ENCODE peak calls at places on chromosomes 5 and 9, in ten cellular contexts. M, W, A, C, L, H, F, I, X and R are unnamed samples.
A peak's percentile ranks its signal among the peaks of the same experiment; 100 is the strongest.

GRCh38 chr5:132429451-132430440 is 60.2 kb downstream of the SLC22A5 start:
- DNase-seq in I (no peak), H (no peak), M (no peak), A (no peak), X (no peak), F (no peak), C (no peak), L (peak; percentile 5), W (no peak), R (no peak)

GRCh38 chr9:131641618-131642495 is 96.5 kb downstream of the PRRT1B start:
- DNase-seq in I (no peak), M (no peak), A (peak; percentile 76), H (no peak), W (no peak), C (no peak), L (no peak), X (peak; percentile 73), F (peak; percentile 68), R (no peak)

GRCh38 chr5:95599252-95599651 is 20.6 kb upstream of the GPR150 start:
- DNase-seq in W (no peak), I (no peak), C (no peak), L (no peak), F (no peak), M (no peak), H (no peak), A (no peak), X (no peak), R (no peak)

GRCh38 chr5:171162602-171163001 is 146.4 kb upstream of the TLX3 start:
- DNase-seq in H (peak; percentile 25), C (no peak), W (no peak), A (no peak), L (no peak), I (peak; percentile 18), M (peak; percentile 65), F (no peak), X (no peak), R (no peak)

GRCh38 chr5:65722575-65723424 is 795 bp downstream of the NLN start:
- DNase-seq in X (peak; percentile 33), A (no peak), W (no peak), C (no peak), L (no peak), I (peak; percentile 83), H (peak; percentile 63), F (no peak), M (peak; percentile 15), R (no peak)

GRCh38 chr9:122808141-122808540 is 8.2 kb downstream of the OR1K1 start:
- DNase-seq in A (no peak), X (no peak), L (no peak), F (no peak), M (no peak), I (no peak), C (no peak), W (no peak), H (no peak), R (no peak)

GRCh38 chr5:80141147-80141671 is 106.1 kb downstream of the THBS4 start:
- DNase-seq in X (peak; percentile 43), W (no peak), F (peak; percentile 70), H (peak; percentile 15), I (peak; percentile 80), L (peak; percentile 87), M (peak; percentile 62), A (peak; percentile 57), C (no peak), R (peak; percentile 54)

GRCh38 chr5:179139111-179139935 is 79.2 kb downstream of the ZNF354C start:
- DNase-seq in L (no peak), C (no peak), F (no peak), X (no peak), W (no peak), I (no peak), M (no peak), A (no peak), H (no peak), R (no peak)

GRCh38 chr5:176535101-176535654 is 2.0 kb downstream of the RNF44 start:
- DNase-seq in M (no peak), I (no peak), L (no peak), X (peak; percentile 78), C (no peak), H (peak; percentile 24), A (peak; percentile 67), W (no peak), F (peak; percentile 73), R (no peak)

GRCh38 chr5:176414704-176415103 is 1.6 kb downstream of the CLTB start:
- DNase-seq in X (no peak), I (no peak), M (no peak), C (no peak), W (no peak), H (no peak), A (no peak), F (no peak), L (no peak), R (no peak)

GRCh38 chr5:58985759-58986158 is 402.9 kb downstream of the RAB3C start:
- DNase-seq in H (no peak), A (no peak), M (no peak), F (no peak), W (no peak), X (no peak), L (no peak), I (no peak), C (no peak), R (no peak)

GRCh38 chr5:137461636-137462596 is 37.2 kb downstream of the SPOCK1 start:
- DNase-seq in W (no peak), M (no peak), L (no peak), F (no peak), C (no peak), A (no peak), I (no peak), H (no peak), X (no peak), R (no peak)

GRCh38 chr9:95732803-95733686 is 142.4 kb upstream of the ERCC6L2 start:
- DNase-seq in F (no peak), A (no peak), H (no peak), M (no peak), X (peak; percentile 61), I (no peak), W (no peak), C (no peak), L (no peak), R (no peak)

GRCh38 chr5:30446456-30446855 is 747.0 kb upstream of the CDH6 start:
- DNase-seq in X (no peak), F (no peak), L (no peak), A (no peak), W (no peak), H (no peak), I (no peak), M (no peak), C (no peak), R (no peak)

GRCh38 chr5:109705596-109705995 is 15.9 kb downstream of the MAN2A1 start:
- DNase-seq in C (no peak), F (no peak), H (peak; percentile 69), X (no peak), W (no peak), A (no peak), M (no peak), I (peak; percentile 35), L (no peak), R (no peak)

DNA sequence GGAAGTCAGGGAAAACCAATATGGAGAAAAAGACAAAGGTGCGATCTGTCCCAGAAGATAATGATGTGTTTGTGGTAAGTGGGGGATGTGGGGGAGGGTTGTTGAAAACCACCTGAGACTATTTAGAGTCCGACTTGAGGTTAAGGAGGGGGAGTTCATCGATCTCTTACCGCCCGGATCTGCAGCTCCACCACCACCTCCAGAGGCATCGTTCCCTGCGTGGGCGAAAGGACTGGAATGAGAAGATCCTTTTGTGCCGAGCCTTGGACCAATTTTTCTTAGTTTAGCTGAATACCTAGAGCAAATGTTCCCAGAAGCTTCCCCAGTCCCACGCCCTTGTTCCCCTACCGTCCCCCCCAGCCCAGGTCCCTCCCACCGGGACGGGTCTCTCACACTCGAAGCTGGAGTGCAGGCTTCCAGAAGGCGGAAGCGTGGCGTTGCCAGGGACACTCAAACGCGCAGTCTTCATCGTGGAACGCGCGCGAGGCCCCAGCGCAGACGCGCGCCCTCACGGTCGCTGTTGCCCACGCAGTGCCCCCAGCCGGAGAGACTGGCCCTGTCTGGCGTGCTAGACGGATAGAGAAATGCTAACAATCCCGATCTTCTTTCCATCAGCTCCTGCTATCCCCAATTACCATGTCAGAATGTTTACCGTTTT is at the start of gene SPATA6L:
- DNase-seq in A (peak; percentile 83), H (peak; percentile 45), X (peak; percentile 79), I (peak; percentile 46), C (peak; percentile 29), L (peak; percentile 70), M (peak; percentile 63), W (peak; percentile 36), F (peak; percentile 76), R (peak; percentile 79)
- TF ChIP-seq CTCF in A (no peak), H (no peak), X (no peak), I (no peak), C (no peak), L (no peak), M (no peak), W (no peak), F (no peak), R (no peak)

GRCh38 chr9:5321058-5321457 is 16.5 kb upstream of the RLN2 start:
- DNase-seq in H (peak; percentile 22), L (no peak), W (no peak), A (no peak), M (no peak), X (no peak), I (no peak), C (no peak), F (no peak), R (no peak)
- TF ChIP-seq CTCF in H (peak; percentile 24), L (no peak), W (no peak), A (no peak), M (no peak), X (no peak), I (peak; percentile 14), C (no peak), F (no peak), R (no peak)

GRCh38 chr5:90421136-90421535 is 11.6 kb upstream of the CETN3 start:
- DNase-seq in F (peak; percentile 14), I (peak; percentile 6), L (no peak), X (no peak), C (no peak), M (peak; percentile 28), H (peak; percentile 6), A (no peak), W (no peak), R (peak; percentile 26)
- TF ChIP-seq CTCF in F (no peak), I (no peak), L (no peak), X (no peak), C (no peak), M (no peak), H (no peak), A (no peak), W (no peak), R (peak; percentile 8)

DNA sequence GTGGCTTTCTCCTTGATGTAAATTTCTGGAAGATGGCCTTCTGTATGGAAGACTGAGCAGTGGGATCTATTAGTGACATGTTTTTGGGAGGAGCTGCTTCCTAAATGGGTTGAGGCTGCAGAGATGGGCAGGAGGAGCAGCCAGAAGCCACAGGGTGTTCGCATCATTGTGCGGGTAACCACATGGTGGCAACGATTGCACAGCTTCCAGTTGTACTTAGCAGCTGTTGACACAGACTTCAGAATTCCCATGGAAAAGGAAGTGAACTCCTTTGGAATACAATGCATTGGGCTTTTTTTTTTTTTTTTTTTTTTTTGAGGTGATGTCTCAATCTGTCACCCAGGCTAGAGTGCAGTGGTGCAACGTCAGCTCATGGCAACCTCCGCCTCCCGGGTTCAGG is 297.3 kb downstream of the NR3C1 start:
- DNase-seq in F (no peak), I (peak; percentile 80), M (peak; percentile 41), H (peak; percentile 77), X (peak; percentile 47), C (no peak), W (no peak), A (no peak), L (peak; percentile 54), R (peak; percentile 81)
- TF ChIP-seq CTCF in F (no peak), I (peak; percentile 34), M (no peak), H (peak; percentile 46), X (no peak), C (no peak), W (no peak), A (no peak), L (peak; percentile 8), R (peak; percentile 19)

GRCh38 chr5:17304282-17304681 is 86.9 kb downstream of the BASP1 start:
- DNase-seq in L (no peak), M (no peak), H (peak; percentile 33), F (no peak), W (no peak), X (no peak), I (peak; percentile 63), A (no peak), C (no peak), R (no peak)
- TF ChIP-seq CTCF in L (no peak), M (no peak), H (no peak), F (no peak), W (no peak), X (no peak), I (no peak), A (no peak), C (no peak), R (no peak)